ENCODE peak calls at places on chromosomes 11 and 22, in ten cellular contexts. O is right cardiac atrium, T is AG04450, Z is lower leg skin, J is SK-N-SH, M is GM23248, E is brain microvascular endothelial cell, P is ovary, I is astrocyte of the spinal cord, L is uterus. X is an unnamed sample.

GRCh38 chr11:111918390-111919256 is at the start of gene C11orf52:
- DNase-seq in O (no peak), T (no peak), Z (no peak), J (no peak), M (peak), E (no peak), P (peak), I (peak), L (no peak), X (no peak)

GRCh38 chr11:47156333-47156732 is 20.3 kb downstream of the ARFGAP2 start:
- DNase-seq in O (no peak), T (no peak), Z (no peak), J (no peak), M (peak), E (no peak), P (no peak), I (peak), L (no peak), X (no peak)

GRCh38 chr11:28133146-28133545 is 25.0 kb downstream of the METTL15 start:
- DNase-seq in O (no peak), T (no peak), Z (no peak), J (no peak), M (peak), E (no peak), P (no peak), I (peak), L (no peak), X (no peak)

GRCh38 chr11:128790200-128790599 is 76.9 kb downstream of the KCNJ1 start:
- DNase-seq in O (peak), T (no peak), Z (no peak), J (no peak), M (peak), E (peak), P (no peak), I (peak), L (no peak), X (no peak)

GRCh38 chr11:2186669-2187266 is 15.2 kb upstream of the TH start:
- DNase-seq in O (no peak), T (no peak), Z (no peak), J (peak), M (peak), E (peak), P (no peak), I (peak), L (no peak), X (no peak)

GRCh38 chr22:40153186-40153585 is 24.5 kb upstream of the TNRC6B start:
- DNase-seq in O (no peak), T (no peak), Z (no peak), J (no peak), M (no peak), E (no peak), P (no peak), I (no peak), L (no peak), X (no peak)

GRCh38 chr22:47816121-47816915 is 1053.9 kb downstream of the TBC1D22A start:
- DNase-seq in O (no peak), T (no peak), Z (peak), J (no peak), M (no peak), E (no peak), P (no peak), I (no peak), L (no peak), X (no peak)

GRCh38 chr11:82992219-82992618 is 79.5 kb downstream of the RAB30 start:
- DNase-seq in O (no peak), T (no peak), Z (no peak), J (no peak), M (no peak), E (no peak), P (no peak), I (no peak), L (peak), X (no peak)

GRCh38 chr11:10637629-10638028 is 55.9 kb downstream of the IRAG1 start:
- DNase-seq in O (no peak), T (no peak), Z (peak), J (no peak), M (no peak), E (no peak), P (no peak), I (no peak), L (peak), X (no peak)

GRCh38 chr11:63567044-63567840 is 4.1 kb upstream of the PLAAT2 start:
- DNase-seq in O (no peak), T (peak), Z (no peak), J (no peak), M (peak), E (peak), P (peak), I (peak), L (peak), X (peak)

GRCh38 chr22:39182478-39183030 is 30.1 kb upstream of the CBX7 start:
- DNase-seq in O (no peak), T (no peak), Z (peak), J (no peak), M (peak), E (no peak), P (no peak), I (no peak), L (no peak), X (no peak)

GRCh38 chr22:44170470-44170869 is 10.3 kb upstream of the PARVG start:
- DNase-seq in O (no peak), T (no peak), Z (no peak), J (no peak), M (no peak), E (no peak), P (no peak), I (no peak), L (no peak), X (no peak)

GRCh38 chr11:119061256-119061655 is 4.3 kb upstream of the HYOU1 start:
- DNase-seq in O (peak), T (no peak), Z (no peak), J (no peak), M (no peak), E (no peak), P (no peak), I (no peak), L (no peak), X (no peak)

GRCh38 chr11:119067371-119068222 is at the start of gene VPS11:
- DNase-seq in O (peak), T (peak), Z (peak), J (peak), M (peak), E (peak), P (peak), I (peak), L (peak), X (peak)

GRCh38 chr11:119062779-119063178 is 4.8 kb upstream of the VPS11 start:
- DNase-seq in O (peak), T (no peak), Z (no peak), J (no peak), M (peak), E (peak), P (peak), I (peak), L (no peak), X (no peak)

GRCh38 chr11:119065369-119065768 is 2.2 kb upstream of the VPS11 start:
- DNase-seq in O (peak), T (no peak), Z (no peak), J (peak), M (peak), E (peak), P (no peak), I (peak), L (no peak), X (no peak)

GRCh38 chr11:119066481-119066880 is 1.1 kb upstream of the VPS11 start:
- DNase-seq in O (no peak), T (no peak), Z (no peak), J (no peak), M (peak), E (no peak), P (no peak), I (no peak), L (no peak), X (no peak)
- H3K4me3 ChIP-seq in O (peak), T (peak), Z (no peak), J (peak), M (peak), E (peak), P (peak), I (peak), L (peak), X (peak)

GRCh38 chr11:121463689-121464335 is 11.0 kb upstream of the SORL1-AS1 start:
- DNase-seq in O (no peak), T (no peak), Z (no peak), J (no peak), M (no peak), E (no peak), P (no peak), I (no peak), L (no peak), X (no peak)

GRCh38 chr11:121466063-121466794 is 13.5 kb upstream of the SORL1-AS1 start:
- DNase-seq in O (peak), T (peak), Z (peak), J (peak), M (peak), E (peak), P (peak), I (peak), L (peak), X (peak)

GRCh38 chr11:121467965-121468364 is 15.2 kb upstream of the SORL1-AS1 start:
- DNase-seq in O (peak), T (no peak), Z (no peak), J (no peak), M (peak), E (no peak), P (no peak), I (no peak), L (peak), X (no peak)

GRCh38 chr11:121464352-121464946 is 11.7 kb upstream of the SORL1-AS1 start:
- DNase-seq in O (peak), T (peak), Z (peak), J (peak), M (peak), E (peak), P (peak), I (peak), L (peak), X (peak)

GRCh38 chr11:121465709-121466062 is 12.9 kb upstream of the SORL1-AS1 start:
- DNase-seq in O (no peak), T (no peak), Z (no peak), J (no peak), M (no peak), E (no peak), P (no peak), I (no peak), L (no peak), X (no peak)
- H3K4me3 ChIP-seq in O (no peak), T (no peak), Z (no peak), J (no peak), M (no peak), E (no peak), P (no peak), I (no peak), L (no peak), X (no peak)

GRCh38 chr22:37053310-37054077 is 2.0 kb downstream of the KCTD17 start:
- DNase-seq in O (peak), T (no peak), Z (no peak), J (no peak), M (peak), E (no peak), P (no peak), I (no peak), L (no peak), X (no peak)

GRCh38 chr22:37051629-37052385 is at the start of gene KCTD17:
- DNase-seq in O (peak), T (no peak), Z (peak), J (peak), M (peak), E (peak), P (peak), I (peak), L (peak), X (no peak)

GRCh38 chr22:37052386-37053309 is 1.1 kb downstream of the KCTD17 start:
- DNase-seq in O (peak), T (no peak), Z (no peak), J (no peak), M (no peak), E (no peak), P (no peak), I (no peak), L (no peak), X (no peak)

GRCh38 chr22:37049224-37049623 is 2.3 kb upstream of the KCTD17 start:
- DNase-seq in O (no peak), T (no peak), Z (no peak), J (no peak), M (no peak), E (no peak), P (no peak), I (no peak), L (no peak), X (no peak)

GRCh38 chr22:37050913-37051628 is 471 bp upstream of the KCTD17 start:
- DNase-seq in O (peak), T (no peak), Z (no peak), J (no peak), M (no peak), E (no peak), P (no peak), I (no peak), L (no peak), X (no peak)
- H3K4me3 ChIP-seq in O (peak), T (peak), Z (no peak), J (peak), M (peak), E (peak), P (peak), I (peak), L (peak), X (peak)

GRCh38 chr22:46791201-46791731 is 28.8 kb downstream of the TBC1D22A start:
- DNase-seq in O (peak), T (no peak), Z (peak), J (no peak), M (peak), E (peak), P (no peak), I (peak), L (peak), X (no peak)
- H3K4me3 ChIP-seq in O (no peak), T (no peak), Z (no peak), J (no peak), M (no peak), E (peak), P (no peak), I (no peak), L (no peak), X (no peak)

DNA sequence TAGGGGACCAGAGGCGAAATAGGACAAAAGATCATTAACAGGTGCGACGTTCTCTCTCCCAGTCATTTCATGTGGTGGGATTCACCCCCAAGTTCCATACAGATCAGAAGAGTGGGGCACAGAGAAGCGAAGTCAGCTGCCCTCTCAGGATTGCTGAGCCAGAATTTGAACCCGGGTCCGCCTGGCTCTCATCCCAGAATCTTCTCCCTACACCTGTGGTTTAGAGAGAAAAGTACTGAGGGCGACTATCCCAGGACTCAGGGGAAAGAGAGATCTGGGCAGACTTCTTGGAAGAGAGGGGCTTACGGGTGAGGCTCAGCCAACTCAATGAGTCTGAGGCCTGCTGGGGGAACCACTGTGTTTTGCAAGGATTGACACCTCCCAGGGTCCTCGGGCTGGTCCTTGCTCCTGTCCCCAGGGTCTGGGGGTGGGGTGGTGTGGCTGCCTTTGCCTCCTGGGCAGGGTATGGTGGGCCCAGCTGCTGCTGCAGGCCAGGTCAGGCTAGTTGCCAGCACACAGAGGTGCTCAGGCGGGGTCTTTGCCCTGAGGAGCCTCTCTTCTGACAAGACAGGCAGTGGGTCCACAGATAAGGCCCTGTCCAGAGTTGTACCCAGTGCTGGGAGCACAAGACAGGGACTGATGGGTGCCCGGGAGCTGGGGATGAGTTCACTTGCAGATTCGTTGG is 1.1 kb downstream of the CAPN5 start:
- DNase-seq in O (no peak), T (no peak), Z (peak), J (no peak), M (no peak), E (no peak), P (no peak), I (no peak), L (no peak), X (no peak)
- H3K4me3 ChIP-seq in O (peak), T (peak), Z (no peak), J (peak), M (peak), E (peak), P (peak), I (peak), L (peak), X (peak)